ENCODE peak calls at places on chromosomes 6 and 20, in nine cellular contexts. J is fibroblast of lung; P is upper lobe of right lung; U is Peyer's patch; Z is CD8-positive, alpha-beta T cell; X is AG04450; G is heart left ventricle; C is transverse colon; Y is sigmoid colon. D is an unnamed sample. For H3K9me3 and H3K27me3, the result is how much of the 10 kb centered on the place peaks cover.

GRCh38 chr6:121780325-121781313 is 345.2 kb downstream of the GJA1 start:
- DNase-seq in J (peak), P (peak), U (peak), Z (no peak), X (peak), G (peak), C (no peak), Y (peak), D (no peak)

GRCh38 chr6:90758741-90759140 is 171.9 kb upstream of the MAP3K7 start:
- DNase-seq in J (no peak), P (no peak), U (no peak), Z (no peak), X (no peak), G (no peak), C (no peak), Y (no peak), D (no peak)

GRCh38 chr6:96015321-96015790 is 418 bp upstream of the FUT9 start:
- DNase-seq in J (peak), P (no peak), U (no peak), Z (no peak), X (no peak), G (no peak), C (no peak), Y (peak), D (no peak)

GRCh38 chr20:62651285-62652021 is 9.2 kb downstream of the SLCO4A1 start:
- DNase-seq in J (no peak), P (peak), U (peak), Z (peak), X (no peak), G (no peak), C (peak), Y (peak), D (peak)

GRCh38 chr6:126477678-126478077 is 137.8 kb downstream of the CENPW start:
- DNase-seq in J (no peak), P (no peak), U (no peak), Z (no peak), X (no peak), G (no peak), C (no peak), Y (no peak), D (no peak)

GRCh38 chr20:59526242-59527225 is 77.8 kb upstream of the PHACTR3 start:
- DNase-seq in J (no peak), P (no peak), U (no peak), Z (no peak), X (no peak), G (no peak), C (no peak), Y (no peak), D (no peak)

GRCh38 chr6:3742426-3743344 is 8.8 kb downstream of the PXDC1 start:
- DNase-seq in J (peak), P (peak), U (peak), Z (peak), X (no peak), G (peak), C (peak), Y (peak), D (peak)

GRCh38 chr6:57267586-57268293 is 45.6 kb upstream of the RAB23 start:
- DNase-seq in J (peak), P (no peak), U (peak), Z (no peak), X (peak), G (no peak), C (peak), Y (peak), D (no peak)

GRCh38 chr20:17658648-17658993 is 23.4 kb downstream of the RRBP1 start:
- DNase-seq in J (no peak), P (no peak), U (peak), Z (no peak), X (no peak), G (no peak), C (no peak), Y (peak), D (no peak)

GRCh38 chr6:148307400-148307799 is 35.2 kb upstream of the SASH1 start:
- DNase-seq in J (peak), P (no peak), U (no peak), Z (no peak), X (no peak), G (no peak), C (no peak), Y (no peak), D (no peak)

GRCh38 chr6:158818580-158819212 is 472 bp downstream of the EZR start:
- DNase-seq in J (peak), P (peak), U (peak), Z (peak), X (no peak), G (peak), C (peak), Y (peak), D (no peak)

GRCh38 chr6:11650297-11650696 is 112.7 kb downstream of the TMEM170B start:
- DNase-seq in J (peak), P (no peak), U (no peak), Z (no peak), X (peak), G (peak), C (no peak), Y (no peak), D (no peak)

GRCh38 chr20:58875541-58876134 is 23.1 kb downstream of the GNAS start:
- DNase-seq in J (peak), P (no peak), U (no peak), Z (no peak), X (no peak), G (no peak), C (no peak), Y (no peak), D (no peak)

GRCh38 chr6:117668736-117669135 is 6.5 kb upstream of the NUS1 start:
- DNase-seq in J (no peak), P (no peak), U (no peak), Z (no peak), X (no peak), G (no peak), C (no peak), Y (no peak), D (no peak)

GRCh38 chr6:28349344-28349891 is 329 bp upstream of the ZKSCAN3 start:
- DNase-seq in J (no peak), P (no peak), U (no peak), Z (no peak), X (no peak), G (no peak), C (no peak), Y (no peak), D (no peak)

GRCh38 chr20:61763740-61764400 is 301.8 kb downstream of the TAF4 start:
- DNase-seq in J (no peak), P (no peak), U (no peak), Z (no peak), X (no peak), G (no peak), C (no peak), Y (peak), D (no peak)

GRCh38 chr6:10429638-10430427 is 15.0 kb upstream of the TFAP2A start:
- DNase-seq in J (peak), P (no peak), U (no peak), Z (no peak), X (no peak), G (no peak), C (no peak), Y (no peak), D (no peak)

GRCh38 chr6:37554480-37554819 is 54.8 kb upstream of the CCDC167 start:
- DNase-seq in J (peak), P (no peak), U (no peak), Z (no peak), X (no peak), G (no peak), C (no peak), Y (no peak), D (no peak)

GRCh38 chr6:107414246-107414645 is 45.1 kb downstream of the PDSS2 start:
- DNase-seq in J (no peak), P (no peak), U (no peak), Z (no peak), X (no peak), G (no peak), C (no peak), Y (no peak), D (no peak)

GRCh38 chr6:107416179-107416578 is 43.2 kb downstream of the PDSS2 start:
- DNase-seq in J (no peak), P (no peak), U (no peak), Z (no peak), X (no peak), G (no peak), C (no peak), Y (no peak), D (no peak)

GRCh38 chr6:107421696-107422256 is 37.6 kb downstream of the PDSS2 start:
- DNase-seq in J (no peak), P (no peak), U (no peak), Z (no peak), X (no peak), G (no peak), C (no peak), Y (no peak), D (no peak)

GRCh38 chr6:107419747-107420146 is 39.6 kb downstream of the PDSS2 start:
- DNase-seq in J (peak), P (no peak), U (no peak), Z (no peak), X (no peak), G (no peak), C (no peak), Y (no peak), D (no peak)

GRCh38 chr6:107418118-107418517 is 41.2 kb downstream of the PDSS2 start:
- DNase-seq in J (no peak), P (no peak), U (no peak), Z (no peak), X (no peak), G (no peak), C (no peak), Y (no peak), D (no peak)
- TF ChIP-seq CTCF in J (peak), P (peak), U (peak), Z (no peak), X (peak), G (no peak), C (peak), Y (no peak), D (no peak)

GRCh38 chr6:81026041-81026553 is 726.4 kb downstream of the TENT5A start:
- DNase-seq in J (no peak), P (no peak), U (no peak), Z (no peak), X (no peak), G (no peak), C (no peak), Y (no peak), D (no peak)

GRCh38 chr6:81023007-81023582 is 729.4 kb downstream of the TENT5A start:
- DNase-seq in J (peak), P (no peak), U (no peak), Z (no peak), X (no peak), G (no peak), C (no peak), Y (no peak), D (no peak)

DNA sequence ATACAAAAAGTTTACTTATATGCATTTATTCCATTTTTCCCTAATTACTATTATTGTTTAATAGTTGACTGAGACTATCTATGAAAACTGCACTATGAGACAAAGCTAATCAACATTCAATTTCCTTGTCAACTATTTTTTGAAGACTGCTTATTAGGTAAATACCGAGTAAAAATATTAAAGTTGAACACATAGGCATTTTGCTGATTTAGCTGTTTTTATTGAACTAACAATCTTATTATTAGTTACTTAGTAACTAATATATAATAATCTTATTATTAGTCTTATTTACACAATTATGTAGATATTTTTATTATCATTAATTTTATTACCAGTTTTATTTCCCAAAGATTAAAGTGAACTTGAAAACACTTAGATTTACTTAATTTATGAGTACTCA is 728.8 kb downstream of the TENT5A start:
- DNase-seq in J (no peak), P (no peak), U (no peak), Z (no peak), X (no peak), G (no peak), C (no peak), Y (no peak), D (no peak)
- H3K9me3 ChIP-seq in J (under half), P (under half), U (under half), Z (under half), X (under half), G (under half), C (under half), Y (under half), D (under half)

GRCh38 chr6:26240981-26241770 is 123.8 kb upstream of the BTN3A2 start:
- DNase-seq in J (peak), P (no peak), U (peak), Z (peak), X (no peak), G (no peak), C (no peak), Y (no peak), D (no peak)

GRCh38 chr6:26243132-26243531 is 121.9 kb upstream of the BTN3A2 start:
- DNase-seq in J (no peak), P (no peak), U (peak), Z (no peak), X (no peak), G (no peak), C (peak), Y (no peak), D (no peak)

GRCh38 chr6:26243742-26244141 is 121.3 kb upstream of the BTN3A2 start:
- DNase-seq in J (no peak), P (no peak), U (peak), Z (no peak), X (no peak), G (no peak), C (peak), Y (no peak), D (no peak)

GRCh38 chr6:26235240-26235730 is 129.7 kb upstream of the BTN3A2 start:
- DNase-seq in J (no peak), P (no peak), U (no peak), Z (no peak), X (no peak), G (no peak), C (no peak), Y (no peak), D (no peak)

DNA sequence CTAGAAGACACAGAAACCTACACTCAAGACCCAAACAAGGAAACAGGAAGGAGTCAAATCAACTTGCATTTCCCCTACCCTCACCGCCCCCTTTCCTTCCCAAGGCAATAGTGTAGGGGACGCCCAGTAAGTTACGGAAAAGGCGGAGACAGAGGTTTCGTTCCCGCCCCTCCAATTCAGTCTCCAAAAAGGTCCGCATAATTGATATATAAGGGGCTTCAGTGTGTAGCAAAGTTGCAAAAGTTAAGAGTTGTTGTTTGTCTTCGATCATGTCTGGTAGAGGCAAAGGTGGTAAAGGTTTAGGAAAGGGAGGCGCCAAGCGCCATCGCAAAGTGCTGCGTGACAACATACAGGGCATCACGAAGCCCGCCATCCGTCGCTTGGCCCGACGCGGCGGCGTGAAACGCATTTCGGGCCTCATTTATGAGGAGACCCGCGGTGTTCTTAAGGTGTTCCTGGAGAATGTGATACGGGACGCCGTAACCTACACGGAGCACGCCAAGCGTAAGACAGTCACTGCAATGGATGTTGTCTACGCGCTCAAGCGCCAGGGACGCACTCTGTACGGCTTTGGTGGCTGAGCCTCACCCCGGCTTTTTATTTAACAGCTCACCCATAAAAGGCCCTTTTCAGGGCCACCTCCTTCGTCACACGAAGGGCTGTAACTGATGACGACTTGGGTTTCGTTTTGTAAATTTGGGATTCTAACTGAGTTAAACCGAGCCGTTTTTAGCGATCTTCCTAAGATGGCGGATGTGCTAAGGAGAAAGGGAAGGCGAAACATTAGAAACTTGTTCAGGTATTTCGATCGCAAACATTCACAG is 124.6 kb upstream of the BTN3A2 start:
- DNase-seq in J (peak), P (no peak), U (peak), Z (peak), X (no peak), G (peak), C (peak), Y (peak), D (no peak)
- H3K27me3 ChIP-seq in J (under half), P (under half), U (under half), Z (under half), X (under half), G (under half), C (under half), Y (half or more), D (under half)

DNA sequence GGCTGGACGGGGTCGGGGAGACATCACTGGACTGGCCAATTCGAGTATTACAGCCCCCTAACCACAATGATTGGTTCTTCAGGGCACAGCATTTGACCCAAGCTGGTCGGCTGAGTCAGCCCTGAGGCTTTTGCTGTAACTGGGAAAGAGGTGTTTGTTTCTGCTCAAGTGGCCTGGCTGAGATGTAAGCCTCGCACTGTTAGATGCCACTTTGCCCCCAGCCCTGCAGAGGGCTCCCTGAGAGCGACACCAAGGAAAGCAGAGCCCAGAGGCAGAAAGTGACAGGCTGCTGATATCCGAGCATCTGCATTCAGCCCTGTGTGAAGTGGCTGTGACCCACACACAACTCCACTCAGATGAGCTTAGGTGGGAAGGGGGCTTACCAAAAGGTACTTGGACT is 19.4 kb downstream of the ERGIC3 start:
- DNase-seq in J (peak), P (peak), U (peak), Z (no peak), X (peak), G (no peak), C (peak), Y (no peak), D (no peak)
- TF ChIP-seq CTCF in J (peak), P (peak), U (peak), Z (no peak), X (peak), G (no peak), C (no peak), Y (no peak), D (no peak)

DNA sequence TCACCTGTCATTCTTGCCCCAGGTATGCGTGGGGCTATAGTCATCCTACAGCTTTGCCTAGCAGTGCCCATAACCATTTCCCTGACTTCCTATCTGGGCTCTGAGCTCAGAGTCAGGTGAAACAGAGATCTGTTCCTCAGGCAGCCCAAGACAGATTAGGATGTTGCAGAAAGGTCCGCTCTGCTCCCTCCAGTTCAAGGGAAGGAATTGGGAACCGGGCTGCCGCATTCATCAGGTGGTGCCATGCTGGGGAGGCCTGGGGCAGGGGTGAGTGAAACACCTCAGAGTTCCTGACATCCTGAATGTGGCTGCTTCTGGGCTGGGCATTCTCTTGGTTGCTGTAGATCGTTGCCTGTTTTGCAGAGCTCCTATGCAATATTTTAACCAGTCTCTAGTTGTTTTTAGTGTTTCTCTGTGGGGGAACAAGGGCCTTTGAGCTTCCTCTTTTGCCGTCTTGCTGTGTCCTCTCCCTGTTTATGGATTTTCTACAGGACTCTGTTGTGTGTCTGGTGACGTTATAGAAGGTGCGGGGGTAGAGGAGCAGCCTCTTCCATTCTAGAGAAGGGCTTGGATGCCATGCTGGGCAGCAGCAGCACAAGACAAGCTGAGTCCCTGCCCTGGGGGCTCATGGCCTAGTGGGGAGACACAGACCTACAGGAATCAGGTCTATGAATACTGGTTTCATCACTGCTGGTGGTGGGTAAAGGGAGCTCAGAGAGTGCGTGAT is 9.2 kb downstream of the ENTPD6 start:
- DNase-seq in J (no peak), P (no peak), U (no peak), Z (no peak), X (no peak), G (no peak), C (no peak), Y (no peak), D (no peak)
- H3K9me3 ChIP-seq in J (under half), P (under half), U (under half), Z (under half), X (under half), G (under half), C (under half), Y (under half), D (under half)

GRCh38 chr20:46541229-46541935 is 9.1 kb downstream of the OCSTAMP start:
- DNase-seq in J (no peak), P (no peak), U (no peak), Z (no peak), X (no peak), G (no peak), C (no peak), Y (no peak), D (no peak)
- H3K27me3 ChIP-seq in J (under half), P (under half), U (under half), Z (under half), X (under half), G (under half), C (under half), Y (under half), D (under half)

GRCh38 chr20:49435639-49436038 is 46.8 kb downstream of the KCNB1 start:
- DNase-seq in J (no peak), P (no peak), U (no peak), Z (no peak), X (no peak), G (no peak), C (no peak), Y (no peak), D (no peak)
- TF ChIP-seq CTCF in J (no peak), P (no peak), U (no peak), Z (no peak), X (no peak), G (no peak), C (no peak), Y (no peak), D (no peak)

DNA sequence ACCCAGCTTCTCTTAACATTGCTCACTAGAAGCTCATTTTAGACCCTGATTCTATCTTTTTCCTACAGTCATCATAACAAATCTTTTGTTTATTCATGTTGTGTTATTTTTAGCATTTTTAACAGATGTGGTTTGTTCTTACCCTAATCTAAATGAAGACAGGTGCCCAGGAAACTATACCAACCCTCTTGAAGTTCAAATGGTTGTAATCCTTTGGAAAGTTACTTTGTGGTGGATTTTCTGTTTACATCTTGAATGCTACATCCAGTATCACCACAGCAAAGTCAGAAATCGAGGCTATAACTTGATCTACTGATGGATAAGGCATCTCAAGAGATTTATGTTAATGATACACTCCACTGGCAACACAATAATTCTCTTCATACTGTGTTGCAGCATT is 26.2 kb downstream of the SMAP1 start:
- DNase-seq in J (no peak), P (no peak), U (no peak), Z (no peak), X (no peak), G (no peak), C (no peak), Y (no peak), D (no peak)
- H3K9me3 ChIP-seq in J (under half), P (under half), U (under half), Z (under half), X (under half), G (under half), C (under half), Y (under half), D (under half)

DNA sequence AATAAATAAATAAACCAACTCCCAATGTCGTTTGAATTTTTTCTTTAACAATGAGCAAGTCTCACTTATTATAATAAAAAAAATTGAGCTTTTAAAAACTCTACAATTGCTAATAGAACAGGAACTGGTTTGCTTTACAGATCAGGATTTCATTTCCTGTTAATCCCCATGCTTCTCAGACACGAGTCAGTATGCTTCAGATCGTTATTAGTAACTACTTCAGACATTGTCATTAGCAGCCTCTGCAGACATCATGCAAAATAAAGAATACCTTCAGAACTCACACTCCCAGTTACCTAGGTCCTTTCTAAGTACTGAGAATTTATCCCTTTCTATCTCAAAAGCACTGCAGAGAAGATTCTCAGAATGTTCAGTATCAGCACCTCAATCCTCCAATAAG is 10.0 kb upstream of the FAM210B start:
- DNase-seq in J (peak), P (no peak), U (no peak), Z (no peak), X (no peak), G (no peak), C (no peak), Y (no peak), D (no peak)
- H3K27me3 ChIP-seq in J (under half), P (under half), U (under half), Z (under half), X (under half), G (under half), C (under half), Y (under half), D (under half)